ENCODE peak calls at places on chromosome 4, in nine cellular contexts. One of them, this sample, is unnamed.
A peak's percentile ranks its signal among the peaks of the same experiment; 100 is the strongest.

GRCh38 chr4:1248262-1249147 is at the start of gene CTBP1:
- DNase-seq in CD4-positive, CD25-positive, alpha-beta regulatory T cell: peak; percentile 90
- DNase-seq in ovary: peak; percentile 80
- DNase-seq in stomach: peak; percentile 79
- DNase-seq in SK-N-SH: peak; percentile 100
- DNase-seq in astrocyte of the cerebellum: peak; percentile 29
- DNase-seq in iPS DF 6.9: no peak
- DNase-seq in psoas muscle: peak; percentile 82
- DNase-seq in tibial nerve: peak; percentile 60
- DNase-seq in this sample: peak; percentile 64

GRCh38 chr4:71550220-71551190 is 211.7 kb downstream of the SLC4A4 start:
- DNase-seq in CD4-positive, CD25-positive, alpha-beta regulatory T cell: no peak
- DNase-seq in ovary: no peak
- DNase-seq in stomach: no peak
- DNase-seq in SK-N-SH: no peak
- DNase-seq in astrocyte of the cerebellum: peak; percentile 63
- DNase-seq in iPS DF 6.9: no peak
- DNase-seq in psoas muscle: no peak
- DNase-seq in tibial nerve: no peak
- DNase-seq in this sample: no peak

GRCh38 chr4:184851200-184851541 is 25.4 kb upstream of the ACSL1 start:
- DNase-seq in CD4-positive, CD25-positive, alpha-beta regulatory T cell: peak; percentile 15
- DNase-seq in ovary: no peak
- DNase-seq in stomach: no peak
- DNase-seq in SK-N-SH: no peak
- DNase-seq in astrocyte of the cerebellum: no peak
- DNase-seq in iPS DF 6.9: no peak
- DNase-seq in psoas muscle: no peak
- DNase-seq in tibial nerve: no peak
- DNase-seq in this sample: no peak

GRCh38 chr4:89365375-89366170 is 58.0 kb upstream of the GPRIN3 start:
- DNase-seq in CD4-positive, CD25-positive, alpha-beta regulatory T cell: peak; percentile 34
- DNase-seq in ovary: no peak
- DNase-seq in stomach: no peak
- DNase-seq in SK-N-SH: no peak
- DNase-seq in astrocyte of the cerebellum: no peak
- DNase-seq in iPS DF 6.9: no peak
- DNase-seq in psoas muscle: no peak
- DNase-seq in tibial nerve: no peak
- DNase-seq in this sample: no peak

GRCh38 chr4:84470204-84470785 is 28.8 kb downstream of the NKX6-1 start:
- DNase-seq in CD4-positive, CD25-positive, alpha-beta regulatory T cell: no peak
- DNase-seq in ovary: no peak
- DNase-seq in stomach: no peak
- DNase-seq in SK-N-SH: no peak
- DNase-seq in astrocyte of the cerebellum: no peak
- DNase-seq in iPS DF 6.9: no peak
- DNase-seq in psoas muscle: no peak
- DNase-seq in tibial nerve: no peak
- DNase-seq in this sample: no peak

GRCh38 chr4:72205831-72206230 is 174.0 kb downstream of the NPFFR2 start:
- DNase-seq in CD4-positive, CD25-positive, alpha-beta regulatory T cell: no peak
- DNase-seq in ovary: no peak
- DNase-seq in stomach: no peak
- DNase-seq in SK-N-SH: no peak
- DNase-seq in astrocyte of the cerebellum: no peak
- DNase-seq in iPS DF 6.9: no peak
- DNase-seq in psoas muscle: no peak
- DNase-seq in tibial nerve: no peak
- DNase-seq in this sample: no peak

GRCh38 chr4:136314686-136315085 is 1217.6 kb downstream of the PCDH18 start:
- DNase-seq in CD4-positive, CD25-positive, alpha-beta regulatory T cell: no peak
- DNase-seq in ovary: no peak
- DNase-seq in stomach: no peak
- DNase-seq in SK-N-SH: no peak
- DNase-seq in astrocyte of the cerebellum: no peak
- DNase-seq in iPS DF 6.9: no peak
- DNase-seq in psoas muscle: no peak
- DNase-seq in tibial nerve: no peak
- DNase-seq in this sample: no peak

GRCh38 chr4:102168580-102168979 is 176.7 kb downstream of the SLC39A8 start:
- DNase-seq in CD4-positive, CD25-positive, alpha-beta regulatory T cell: no peak
- DNase-seq in ovary: no peak
- DNase-seq in stomach: no peak
- DNase-seq in SK-N-SH: no peak
- DNase-seq in astrocyte of the cerebellum: no peak
- DNase-seq in iPS DF 6.9: no peak
- DNase-seq in psoas muscle: no peak
- DNase-seq in tibial nerve: no peak
- DNase-seq in this sample: no peak

GRCh38 chr4:177190995-177191568 is 118.6 kb upstream of the NEIL3 start:
- DNase-seq in CD4-positive, CD25-positive, alpha-beta regulatory T cell: no peak
- DNase-seq in ovary: no peak
- DNase-seq in stomach: no peak
- DNase-seq in SK-N-SH: no peak
- DNase-seq in astrocyte of the cerebellum: no peak
- DNase-seq in iPS DF 6.9: no peak
- DNase-seq in psoas muscle: no peak
- DNase-seq in tibial nerve: no peak
- DNase-seq in this sample: no peak

GRCh38 chr4:186144596-186145569 is 40.4 kb downstream of the FAM149A start:
- DNase-seq in CD4-positive, CD25-positive, alpha-beta regulatory T cell: no peak
- DNase-seq in ovary: peak; percentile 59
- DNase-seq in stomach: peak; percentile 56
- DNase-seq in SK-N-SH: peak; percentile 92
- DNase-seq in astrocyte of the cerebellum: peak; percentile 16
- DNase-seq in iPS DF 6.9: no peak
- DNase-seq in psoas muscle: peak; percentile 71
- DNase-seq in tibial nerve: no peak
- DNase-seq in this sample: peak; percentile 32

GRCh38 chr4:142875117-142875516 is 29.0 kb upstream of the INPP4B start:
- DNase-seq in CD4-positive, CD25-positive, alpha-beta regulatory T cell: no peak
- DNase-seq in ovary: no peak
- DNase-seq in stomach: no peak
- DNase-seq in SK-N-SH: no peak
- DNase-seq in astrocyte of the cerebellum: no peak
- DNase-seq in iPS DF 6.9: no peak
- DNase-seq in psoas muscle: no peak
- DNase-seq in tibial nerve: no peak
- DNase-seq in this sample: no peak

GRCh38 chr4:73740353-73740778 is at the start of gene CXCL8:
- DNase-seq in CD4-positive, CD25-positive, alpha-beta regulatory T cell: no peak
- DNase-seq in ovary: peak; percentile 18
- DNase-seq in stomach: peak; percentile 70
- DNase-seq in SK-N-SH: no peak
- DNase-seq in astrocyte of the cerebellum: peak; percentile 92
- DNase-seq in iPS DF 6.9: no peak
- DNase-seq in psoas muscle: peak; percentile 30
- DNase-seq in tibial nerve: peak; percentile 47
- DNase-seq in this sample: peak; percentile 95

DNA sequence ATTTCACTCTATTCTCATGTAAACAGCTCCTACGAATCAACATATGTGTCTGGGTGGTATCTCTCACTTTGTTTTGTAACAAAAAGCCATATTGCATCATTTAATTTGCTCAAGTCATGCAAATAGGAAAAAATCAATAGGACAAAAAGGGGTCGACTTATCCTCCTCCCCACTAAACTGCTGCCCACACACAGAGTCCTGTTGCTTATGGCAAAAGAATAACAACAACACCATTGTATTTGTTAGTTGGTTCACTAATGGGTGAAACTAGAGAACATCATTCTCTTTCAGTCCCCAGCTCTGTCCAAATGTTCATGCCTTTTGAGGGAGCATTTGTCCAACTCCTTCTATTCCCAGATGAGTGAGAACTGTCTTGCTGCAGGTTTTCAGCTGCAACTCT is 2.1 kb downstream of the HHIP start:
- DNase-seq in CD4-positive, CD25-positive, alpha-beta regulatory T cell: no peak
- DNase-seq in ovary: no peak
- DNase-seq in stomach: no peak
- DNase-seq in SK-N-SH: no peak
- DNase-seq in astrocyte of the cerebellum: no peak
- DNase-seq in iPS DF 6.9: no peak
- DNase-seq in psoas muscle: no peak
- DNase-seq in tibial nerve: no peak
- DNase-seq in this sample: no peak
- H3K4me3 ChIP-seq in CD4-positive, CD25-positive, alpha-beta regulatory T cell: no peak overlapping the region
- H3K4me3 ChIP-seq in ovary: no peak overlapping the region
- H3K4me3 ChIP-seq in stomach: no peak overlapping the region
- H3K4me3 ChIP-seq in SK-N-SH: no peak overlapping the region
- H3K4me3 ChIP-seq in astrocyte of the cerebellum: peak overlapping the region; percentile 60
- H3K4me3 ChIP-seq in iPS DF 6.9: no peak overlapping the region
- H3K4me3 ChIP-seq in psoas muscle: no peak overlapping the region
- H3K4me3 ChIP-seq in tibial nerve: no peak overlapping the region
- H3K4me3 ChIP-seq in this sample: no peak overlapping the region

GRCh38 chr4:48366611-48367010 is 25.3 kb downstream of the SLAIN2 start:
- DNase-seq in CD4-positive, CD25-positive, alpha-beta regulatory T cell: no peak
- DNase-seq in ovary: no peak
- DNase-seq in stomach: no peak
- DNase-seq in SK-N-SH: no peak
- DNase-seq in astrocyte of the cerebellum: no peak
- DNase-seq in iPS DF 6.9: no peak
- DNase-seq in psoas muscle: no peak
- DNase-seq in tibial nerve: no peak
- DNase-seq in this sample: no peak

GRCh38 chr4:48367016-48367415 is 25.7 kb downstream of the SLAIN2 start:
- DNase-seq in CD4-positive, CD25-positive, alpha-beta regulatory T cell: no peak
- DNase-seq in ovary: no peak
- DNase-seq in stomach: no peak
- DNase-seq in SK-N-SH: no peak
- DNase-seq in astrocyte of the cerebellum: no peak
- DNase-seq in iPS DF 6.9: no peak
- DNase-seq in psoas muscle: no peak
- DNase-seq in tibial nerve: no peak
- DNase-seq in this sample: no peak

GRCh38 chr4:48360285-48360965 is 19.1 kb downstream of the SLAIN2 start:
- DNase-seq in CD4-positive, CD25-positive, alpha-beta regulatory T cell: no peak
- DNase-seq in ovary: no peak
- DNase-seq in stomach: no peak
- DNase-seq in SK-N-SH: no peak
- DNase-seq in astrocyte of the cerebellum: peak; percentile 65
- DNase-seq in iPS DF 6.9: no peak
- DNase-seq in psoas muscle: no peak
- DNase-seq in tibial nerve: no peak
- DNase-seq in this sample: no peak

GRCh38 chr4:48360966-48361470 is 19.7 kb downstream of the SLAIN2 start:
- DNase-seq in CD4-positive, CD25-positive, alpha-beta regulatory T cell: no peak
- DNase-seq in ovary: no peak
- DNase-seq in stomach: no peak
- DNase-seq in SK-N-SH: no peak
- DNase-seq in astrocyte of the cerebellum: no peak
- DNase-seq in iPS DF 6.9: no peak
- DNase-seq in psoas muscle: no peak
- DNase-seq in tibial nerve: no peak
- DNase-seq in this sample: no peak
- H3K4me3 ChIP-seq in CD4-positive, CD25-positive, alpha-beta regulatory T cell: no peak overlapping the region
- H3K4me3 ChIP-seq in ovary: no peak overlapping the region
- H3K4me3 ChIP-seq in stomach: no peak overlapping the region
- H3K4me3 ChIP-seq in SK-N-SH: no peak overlapping the region
- H3K4me3 ChIP-seq in astrocyte of the cerebellum: no peak overlapping the region
- H3K4me3 ChIP-seq in iPS DF 6.9: no peak overlapping the region
- H3K4me3 ChIP-seq in psoas muscle: no peak overlapping the region
- H3K4me3 ChIP-seq in tibial nerve: no peak overlapping the region
- H3K4me3 ChIP-seq in this sample: no peak overlapping the region

DNA sequence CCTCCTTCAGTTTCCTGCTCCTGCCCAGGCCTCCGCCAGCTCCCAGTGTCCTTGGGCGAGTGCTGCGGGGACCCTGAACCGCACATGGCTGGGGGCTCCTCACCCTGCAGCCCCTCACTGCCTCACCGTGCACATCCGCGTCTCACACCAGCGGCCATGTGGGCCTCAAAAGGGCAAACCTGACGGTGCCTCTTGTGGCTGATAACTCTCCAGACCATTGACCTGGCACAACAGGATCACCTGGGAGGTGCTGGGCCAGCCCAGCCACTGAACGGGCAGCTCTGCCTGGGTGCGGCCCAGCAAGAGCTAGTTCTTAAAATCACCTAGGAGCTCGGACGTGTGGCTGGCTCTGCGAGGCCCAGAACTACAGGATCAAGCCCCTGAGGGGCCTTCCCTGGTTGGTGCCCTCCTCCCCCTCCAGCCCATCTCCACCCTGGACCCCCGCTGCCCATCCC is 4.1 kb upstream of the S100P start:
- DNase-seq in CD4-positive, CD25-positive, alpha-beta regulatory T cell: no peak
- DNase-seq in ovary: no peak
- DNase-seq in stomach: peak; percentile 75
- DNase-seq in SK-N-SH: no peak
- DNase-seq in astrocyte of the cerebellum: no peak
- DNase-seq in iPS DF 6.9: no peak
- DNase-seq in psoas muscle: no peak
- DNase-seq in tibial nerve: no peak
- DNase-seq in this sample: no peak
- H3K4me3 ChIP-seq in CD4-positive, CD25-positive, alpha-beta regulatory T cell: no peak overlapping the region
- H3K4me3 ChIP-seq in ovary: no peak overlapping the region
- H3K4me3 ChIP-seq in stomach: peak overlapping the region; percentile 20
- H3K4me3 ChIP-seq in SK-N-SH: no peak overlapping the region
- H3K4me3 ChIP-seq in astrocyte of the cerebellum: no peak overlapping the region
- H3K4me3 ChIP-seq in iPS DF 6.9: no peak overlapping the region
- H3K4me3 ChIP-seq in psoas muscle: no peak overlapping the region
- H3K4me3 ChIP-seq in tibial nerve: peak overlapping the region; percentile 23
- H3K4me3 ChIP-seq in this sample: no peak overlapping the region

DNA sequence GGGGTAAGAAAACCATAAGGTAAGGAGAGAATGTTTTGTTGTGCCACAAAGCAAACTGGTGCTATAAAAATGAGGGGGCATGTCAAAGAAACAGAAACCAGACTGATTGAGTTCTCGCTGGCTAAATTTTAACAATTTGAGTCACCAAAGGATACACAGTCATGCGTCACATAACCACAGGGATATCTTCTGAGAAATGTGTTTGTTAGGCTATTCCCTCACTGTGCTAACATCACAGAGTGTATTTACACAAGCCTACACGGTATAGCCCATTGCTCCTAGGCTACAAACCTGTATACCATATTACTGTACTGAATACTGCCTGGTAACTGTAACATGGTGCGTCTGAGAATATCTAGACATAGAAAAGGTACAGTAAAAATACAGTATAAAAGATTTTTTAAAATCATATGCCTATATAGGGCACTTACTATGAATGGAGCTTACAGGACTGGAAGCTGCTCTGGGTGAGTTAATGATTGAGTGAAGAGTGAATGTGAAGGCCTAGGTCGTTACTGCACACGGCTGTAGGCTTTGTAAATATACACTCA is 50.1 kb downstream of the FBXW7 start:
- DNase-seq in CD4-positive, CD25-positive, alpha-beta regulatory T cell: peak; percentile 88
- DNase-seq in ovary: no peak
- DNase-seq in stomach: no peak
- DNase-seq in SK-N-SH: no peak
- DNase-seq in astrocyte of the cerebellum: peak; percentile 79
- DNase-seq in iPS DF 6.9: no peak
- DNase-seq in psoas muscle: no peak
- DNase-seq in tibial nerve: no peak
- DNase-seq in this sample: no peak
- H3K4me3 ChIP-seq in CD4-positive, CD25-positive, alpha-beta regulatory T cell: peak overlapping the region; percentile 54
- H3K4me3 ChIP-seq in ovary: no peak overlapping the region
- H3K4me3 ChIP-seq in stomach: no peak overlapping the region
- H3K4me3 ChIP-seq in SK-N-SH: no peak overlapping the region
- H3K4me3 ChIP-seq in astrocyte of the cerebellum: no peak overlapping the region
- H3K4me3 ChIP-seq in iPS DF 6.9: no peak overlapping the region
- H3K4me3 ChIP-seq in psoas muscle: no peak overlapping the region
- H3K4me3 ChIP-seq in tibial nerve: peak overlapping the region; percentile 7
- H3K4me3 ChIP-seq in this sample: no peak overlapping the region